ENCODE peak calls at places on chromosome 19, in eight cellular contexts. One of them, this sample, is unnamed.
A peak's percentile ranks its signal among the peaks of the same experiment; 100 is the strongest.

GRCh38 chr19:58482372-58482771 is 6.2 kb downstream of the ZNF446 start:
- DNase-seq in neural progenitor cell: no peak
- DNase-seq in fibroblast of lung: no peak
- DNase-seq in PC-3: no peak
- DNase-seq in mammary epithelial cell: no peak
- DNase-seq in DND-41: peak; percentile 40
- DNase-seq in GM23338: no peak
- DNase-seq in H9: no peak
- DNase-seq in this sample: no peak

GRCh38 chr19:14686411-14686810 is 3.4 kb upstream of the ZNF333 start:
- DNase-seq in DND-41: peak; percentile 20
- DNase-seq in PC-3: peak; percentile 62
- DNase-seq in GM23338: peak; percentile 61
- DNase-seq in H9: no peak
- DNase-seq in fibroblast of lung: peak; percentile 38
- DNase-seq in mammary epithelial cell: peak; percentile 5
- DNase-seq in neural progenitor cell: peak; percentile 8
- DNase-seq in this sample: peak; percentile 76

GRCh38 chr19:49453013-49453756 is at the start of gene ALDH16A1:
- DNase-seq in fibroblast of lung: peak; percentile 98
- DNase-seq in PC-3: no peak
- DNase-seq in H9: peak; percentile 98
- DNase-seq in neural progenitor cell: peak; percentile 99
- DNase-seq in GM23338: peak; percentile 100
- DNase-seq in DND-41: peak; percentile 98
- DNase-seq in mammary epithelial cell: peak; percentile 96
- DNase-seq in this sample: peak; percentile 100

GRCh38 chr19:16822648-16823047 is 6.5 kb upstream of the SIN3B start:
- DNase-seq in neural progenitor cell: no peak
- DNase-seq in DND-41: no peak
- DNase-seq in mammary epithelial cell: no peak
- DNase-seq in H9: no peak
- DNase-seq in GM23338: no peak
- DNase-seq in fibroblast of lung: no peak
- DNase-seq in PC-3: no peak
- DNase-seq in this sample: no peak

GRCh38 chr19:32837531-32837930 is 32.0 kb downstream of the SLC7A9 start:
- DNase-seq in GM23338: no peak
- DNase-seq in neural progenitor cell: no peak
- DNase-seq in DND-41: no peak
- DNase-seq in fibroblast of lung: no peak
- DNase-seq in PC-3: no peak
- DNase-seq in H9: no peak
- DNase-seq in mammary epithelial cell: no peak
- DNase-seq in this sample: no peak

GRCh38 chr19:51386882-51387520 is 773 bp downstream of the LIM2 start:
- DNase-seq in PC-3: no peak
- DNase-seq in mammary epithelial cell: no peak
- DNase-seq in GM23338: no peak
- DNase-seq in DND-41: no peak
- DNase-seq in H9: no peak
- DNase-seq in neural progenitor cell: no peak
- DNase-seq in fibroblast of lung: no peak
- DNase-seq in this sample: no peak

GRCh38 chr19:47446534-47447469 is 24.9 kb downstream of the SLC8A2 start:
- DNase-seq in GM23338: peak; percentile 97
- DNase-seq in DND-41: no peak
- DNase-seq in mammary epithelial cell: peak; percentile 21
- DNase-seq in PC-3: peak; percentile 16
- DNase-seq in H9: peak; percentile 96
- DNase-seq in neural progenitor cell: peak; percentile 79
- DNase-seq in fibroblast of lung: no peak
- DNase-seq in this sample: no peak

GRCh38 chr19:14580623-14581237 is 2.2 kb upstream of the CLEC17A start:
- DNase-seq in H9: no peak
- DNase-seq in neural progenitor cell: no peak
- DNase-seq in DND-41: no peak
- DNase-seq in fibroblast of lung: no peak
- DNase-seq in mammary epithelial cell: no peak
- DNase-seq in GM23338: no peak
- DNase-seq in PC-3: no peak
- DNase-seq in this sample: peak; percentile 54

GRCh38 chr19:3769494-3769893 is 2.5 kb downstream of the RAX2 start:
- DNase-seq in H9: no peak
- DNase-seq in GM23338: no peak
- DNase-seq in DND-41: no peak
- DNase-seq in fibroblast of lung: no peak
- DNase-seq in neural progenitor cell: no peak
- DNase-seq in mammary epithelial cell: no peak
- DNase-seq in PC-3: no peak
- DNase-seq in this sample: no peak

GRCh38 chr19:57512845-57513244 is 13.1 kb downstream of the ZNF773 start:
- DNase-seq in fibroblast of lung: peak; percentile 29
- DNase-seq in neural progenitor cell: no peak
- DNase-seq in DND-41: peak; percentile 56
- DNase-seq in mammary epithelial cell: no peak
- DNase-seq in GM23338: peak; percentile 16
- DNase-seq in H9: no peak
- DNase-seq in PC-3: no peak
- DNase-seq in this sample: peak; percentile 54

GRCh38 chr19:40756502-40757110 is 5.6 kb downstream of the SNRPA start:
- DNase-seq in GM23338: no peak
- DNase-seq in neural progenitor cell: no peak
- DNase-seq in PC-3: peak; percentile 51
- DNase-seq in mammary epithelial cell: peak; percentile 85
- DNase-seq in H9: no peak
- DNase-seq in fibroblast of lung: no peak
- DNase-seq in DND-41: no peak
- DNase-seq in this sample: no peak

GRCh38 chr19:2661615-2662014 is 40.9 kb downstream of the GNG7 start:
- DNase-seq in DND-41: peak; percentile 15
- DNase-seq in H9: no peak
- DNase-seq in PC-3: peak; percentile 7
- DNase-seq in GM23338: peak; percentile 57
- DNase-seq in neural progenitor cell: no peak
- DNase-seq in fibroblast of lung: no peak
- DNase-seq in mammary epithelial cell: no peak
- DNase-seq in this sample: peak; percentile 71

GRCh38 chr19:2665103-2665502 is 37.4 kb downstream of the GNG7 start:
- DNase-seq in H9: no peak
- DNase-seq in PC-3: no peak
- DNase-seq in GM23338: no peak
- DNase-seq in mammary epithelial cell: no peak
- DNase-seq in DND-41: no peak
- DNase-seq in neural progenitor cell: no peak
- DNase-seq in fibroblast of lung: no peak
- DNase-seq in this sample: no peak

GRCh38 chr19:2663920-2664571 is 38.4 kb downstream of the GNG7 start:
- DNase-seq in PC-3: no peak
- DNase-seq in DND-41: no peak
- DNase-seq in neural progenitor cell: no peak
- DNase-seq in GM23338: no peak
- DNase-seq in fibroblast of lung: no peak
- DNase-seq in mammary epithelial cell: no peak
- DNase-seq in H9: no peak
- DNase-seq in this sample: peak; percentile 86

GRCh38 chr19:2656533-2656932 is 46.0 kb downstream of the GNG7 start:
- DNase-seq in mammary epithelial cell: no peak
- DNase-seq in GM23338: no peak
- DNase-seq in H9: no peak
- DNase-seq in neural progenitor cell: no peak
- DNase-seq in fibroblast of lung: no peak
- DNase-seq in DND-41: no peak
- DNase-seq in PC-3: no peak
- DNase-seq in this sample: no peak

GRCh38 chr19:2659856-2660432 is 42.5 kb downstream of the GNG7 start:
- DNase-seq in mammary epithelial cell: no peak
- DNase-seq in fibroblast of lung: no peak
- DNase-seq in H9: no peak
- DNase-seq in DND-41: no peak
- DNase-seq in GM23338: no peak
- DNase-seq in neural progenitor cell: peak; percentile 63
- DNase-seq in PC-3: no peak
- DNase-seq in this sample: no peak
- H3K4me2 ChIP-seq in mammary epithelial cell: no peak overlapping the region
- H3K4me2 ChIP-seq in fibroblast of lung: no peak overlapping the region
- H3K4me2 ChIP-seq in H9: no peak overlapping the region
- H3K4me2 ChIP-seq in DND-41: no peak overlapping the region
- H3K4me2 ChIP-seq in GM23338: no peak overlapping the region
- H3K4me2 ChIP-seq in neural progenitor cell: no peak overlapping the region
- H3K4me2 ChIP-seq in PC-3: no peak overlapping the region
- H3K4me2 ChIP-seq in this sample: no peak overlapping the region

GRCh38 chr19:46289724-46290619 is 6.9 kb upstream of the HIF3A start:
- DNase-seq in H9: no peak
- DNase-seq in neural progenitor cell: no peak
- DNase-seq in PC-3: no peak
- DNase-seq in DND-41: no peak
- DNase-seq in mammary epithelial cell: no peak
- DNase-seq in fibroblast of lung: no peak
- DNase-seq in GM23338: no peak
- DNase-seq in this sample: no peak
- H3K4me2 ChIP-seq in H9: no peak overlapping the region
- H3K4me2 ChIP-seq in neural progenitor cell: no peak overlapping the region
- H3K4me2 ChIP-seq in PC-3: peak overlapping the region; percentile 47
- H3K4me2 ChIP-seq in DND-41: no peak overlapping the region
- H3K4me2 ChIP-seq in mammary epithelial cell: peak overlapping the region; percentile 35
- H3K4me2 ChIP-seq in fibroblast of lung: no peak overlapping the region
- H3K4me2 ChIP-seq in GM23338: no peak overlapping the region
- H3K4me2 ChIP-seq in this sample: no peak overlapping the region

DNA sequence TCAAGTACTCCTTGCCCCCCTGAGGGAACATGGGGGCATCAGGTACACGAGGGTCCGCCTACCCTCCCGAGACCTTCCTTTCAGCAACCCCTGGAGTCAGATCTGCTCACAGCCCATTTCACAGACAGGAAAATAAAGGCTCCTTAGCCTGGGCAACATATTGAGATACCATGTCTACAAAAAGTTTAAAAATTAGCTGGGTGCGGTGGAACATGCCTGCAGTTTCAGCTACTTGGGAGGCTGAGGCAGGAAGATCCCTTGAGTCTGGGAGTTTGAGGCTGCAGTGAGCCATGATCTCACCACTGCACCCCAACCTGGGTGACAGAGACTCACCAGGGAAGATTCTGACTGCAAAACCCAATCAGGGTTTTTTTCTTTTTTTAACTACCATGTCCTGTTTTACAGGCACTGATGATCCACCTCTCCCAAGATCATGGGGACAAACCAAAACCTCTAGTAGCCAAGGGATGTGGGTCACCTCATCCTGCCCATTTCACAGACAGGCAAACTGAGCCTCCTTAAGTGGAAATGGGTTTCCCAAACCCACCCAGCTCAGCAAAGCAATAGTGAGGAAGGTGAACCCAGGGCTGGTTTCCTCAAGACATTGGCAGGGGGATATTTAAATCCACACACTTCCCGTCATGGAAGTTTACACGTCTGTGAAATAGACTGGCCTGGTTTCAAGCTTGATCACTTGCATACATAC is 6.4 kb upstream of the CDKN2D start:
- DNase-seq in PC-3: no peak
- DNase-seq in DND-41: no peak
- DNase-seq in fibroblast of lung: no peak
- DNase-seq in H9: no peak
- DNase-seq in GM23338: no peak
- DNase-seq in mammary epithelial cell: no peak
- DNase-seq in neural progenitor cell: no peak
- DNase-seq in this sample: no peak
- H3K4me2 ChIP-seq in PC-3: no peak overlapping the region
- H3K4me2 ChIP-seq in DND-41: no peak overlapping the region
- H3K4me2 ChIP-seq in fibroblast of lung: no peak overlapping the region
- H3K4me2 ChIP-seq in H9: no peak overlapping the region
- H3K4me2 ChIP-seq in GM23338: no peak overlapping the region
- H3K4me2 ChIP-seq in mammary epithelial cell: no peak overlapping the region
- H3K4me2 ChIP-seq in neural progenitor cell: no peak overlapping the region
- H3K4me2 ChIP-seq in this sample: no peak overlapping the region

GRCh38 chr19:926595-927043 is 784 bp downstream of the ARID3A start:
- DNase-seq in H9: no peak
- DNase-seq in neural progenitor cell: peak; percentile 65
- DNase-seq in DND-41: peak; percentile 71
- DNase-seq in mammary epithelial cell: no peak
- DNase-seq in PC-3: peak; percentile 26
- DNase-seq in fibroblast of lung: no peak
- DNase-seq in GM23338: peak; percentile 69
- DNase-seq in this sample: peak; percentile 94
- H3K4me2 ChIP-seq in H9: peak overlapping the region; percentile 35
- H3K4me2 ChIP-seq in neural progenitor cell: peak overlapping the region; percentile 84
- H3K4me2 ChIP-seq in DND-41: peak overlapping the region; percentile 99
- H3K4me2 ChIP-seq in mammary epithelial cell: peak overlapping the region; percentile 85
- H3K4me2 ChIP-seq in PC-3: peak overlapping the region; percentile 90
- H3K4me2 ChIP-seq in fibroblast of lung: no peak overlapping the region
- H3K4me2 ChIP-seq in GM23338: peak overlapping the region; percentile 91
- H3K4me2 ChIP-seq in this sample: peak overlapping the region; percentile 99

DNA sequence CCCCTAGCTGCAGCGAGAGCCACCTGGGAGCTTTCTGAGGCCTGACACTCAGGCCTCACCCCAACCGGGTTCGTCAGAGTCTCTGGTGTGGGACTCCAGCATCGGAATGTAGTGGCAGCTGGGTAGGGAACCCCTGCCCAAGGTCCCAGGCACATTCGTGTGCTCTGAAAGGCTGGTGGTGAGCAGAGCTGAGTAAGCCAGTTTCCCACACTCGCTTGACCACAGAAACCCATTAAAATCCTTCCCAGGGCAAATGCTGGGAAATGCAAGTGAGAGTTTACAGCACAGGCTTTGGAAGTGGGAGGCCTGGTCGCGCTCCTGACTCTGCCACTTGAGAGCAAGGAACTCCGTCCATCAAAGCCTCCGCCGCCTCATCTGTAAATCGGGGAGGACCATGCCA is 4.2 kb downstream of the TRAPPC6A start:
- DNase-seq in neural progenitor cell: no peak
- DNase-seq in GM23338: no peak
- DNase-seq in PC-3: no peak
- DNase-seq in fibroblast of lung: peak; percentile 55
- DNase-seq in H9: no peak
- DNase-seq in DND-41: no peak
- DNase-seq in mammary epithelial cell: peak; percentile 52
- DNase-seq in this sample: no peak
- H3K4me2 ChIP-seq in neural progenitor cell: no peak overlapping the region
- H3K4me2 ChIP-seq in GM23338: no peak overlapping the region
- H3K4me2 ChIP-seq in PC-3: no peak overlapping the region
- H3K4me2 ChIP-seq in fibroblast of lung: no peak overlapping the region
- H3K4me2 ChIP-seq in H9: no peak overlapping the region
- H3K4me2 ChIP-seq in DND-41: no peak overlapping the region
- H3K4me2 ChIP-seq in mammary epithelial cell: no peak overlapping the region
- H3K4me2 ChIP-seq in this sample: no peak overlapping the region